ENCODE peak calls at places on chromosome 7, in ten cellular contexts. J is GM23338; H is H54; M is SW 1271; O is activated naive CD4-positive, alpha-beta T cell; X is thyroid gland; K is stimulated activated CD8-positive, alpha-beta memory T cell treated with anti-CD3 and anti-CD28 coated beads, Interleukin-15, amount 100 ng/mL, for 24 hours; N is stimulated activated CD4-positive, alpha-beta T cell treated with anti-CD3 and anti-CD28 coated beads, Interleukin-2, amount 100 ng/mL, for 24 hours; U is AG10803; Q is tibial nerve. Z is an unnamed sample.

GRCh38 chr7:2248984-2249694 is 7.1 kb downstream of the NUDT1 start:
- DNase-seq in J (peak), H (peak), M (peak), O (no peak), X (peak), K (no peak), N (peak), U (peak), Q (peak), Z (peak)

GRCh38 chr7:65037740-65038678 is 31.5 kb upstream of the ERV3-1 start:
- DNase-seq in J (peak), H (peak), M (peak), O (peak), X (peak), K (peak), N (peak), U (peak), Q (peak), Z (peak)

GRCh38 chr7:30366606-30367005 is 82.2 kb downstream of the ZNRF2 start:
- DNase-seq in J (no peak), H (no peak), M (no peak), O (no peak), X (no peak), K (no peak), N (no peak), U (no peak), Q (no peak), Z (no peak)

GRCh38 chr7:34756691-34757090 is 98.7 kb downstream of the NPSR1 start:
- DNase-seq in J (no peak), H (no peak), M (no peak), O (no peak), X (no peak), K (no peak), N (no peak), U (no peak), Q (no peak), Z (no peak)

GRCh38 chr7:36283171-36283570 is 106.5 kb upstream of the ANLN start:
- DNase-seq in J (no peak), H (no peak), M (no peak), O (no peak), X (no peak), K (no peak), N (no peak), U (no peak), Q (no peak), Z (no peak)

GRCh38 chr7:117068511-117069155 is 115.3 kb downstream of the ST7 start:
- DNase-seq in J (peak), H (no peak), M (no peak), O (no peak), X (peak), K (no peak), N (no peak), U (no peak), Q (no peak), Z (no peak)

GRCh38 chr7:94183289-94183749 is 179.2 kb upstream of the BET1 start:
- DNase-seq in J (peak), H (peak), M (peak), O (no peak), X (no peak), K (no peak), N (no peak), U (peak), Q (no peak), Z (peak)

GRCh38 chr7:112370436-112370835 is 79.8 kb upstream of the IFRD1 start:
- DNase-seq in J (no peak), H (no peak), M (no peak), O (no peak), X (peak), K (no peak), N (no peak), U (no peak), Q (no peak), Z (no peak)

GRCh38 chr7:1355568-1356340 is 103.5 kb downstream of the MICALL2 start:
- DNase-seq in J (no peak), H (no peak), M (no peak), O (no peak), X (peak), K (no peak), N (no peak), U (no peak), Q (no peak), Z (no peak)